ENCODE peak calls at places on chromosomes 5 and 9, in seven cellular contexts. A is fibroblast of mammary gland; W is fibroblast of lung; Q is stimulated activated CD4-positive, alpha-beta T cell treated with anti-CD3 and anti-CD28 coated beads, Interleukin-12 subunit alpha, Interleukin-12 subunit beta, amount 100 ng/mL, for 48 hours; L is nucleus accumbens; C is stimulated activated CD8-positive, alpha-beta memory T cell treated with anti-CD3 and anti-CD28 coated beads, Interleukin-2, amount 100 ng/mL, for 48 hours; G is cardiac muscle cell. Z is an unnamed sample.

GRCh38 chr9:81649475-81649874 is 39.9 kb downstream of the TLE1 start:
- DNase-seq in C (no peak), A (no peak), L (no peak), Q (no peak), G (no peak), W (no peak), Z (no peak)

GRCh38 chr9:134622896-134623407 is 18.7 kb upstream of the COL5A1 start:
- DNase-seq in C (no peak), W (no peak), Q (no peak), G (no peak), L (no peak), A (no peak), Z (no peak)

GRCh38 chr5:110588241-110588962 is 138.1 kb downstream of the TMEM232 start:
- DNase-seq in Q (no peak), G (no peak), A (peak), C (no peak), W (no peak), L (no peak), Z (no peak)

GRCh38 chr5:142156839-142157463 is 48.4 kb downstream of the NDFIP1 start:
- DNase-seq in G (peak), Q (no peak), L (no peak), A (no peak), C (no peak), W (no peak), Z (no peak)

GRCh38 chr5:92944903-92945629 is 636.0 kb downstream of the NR2F1-AS1 start:
- DNase-seq in C (no peak), G (peak), Q (no peak), A (peak), W (peak), L (no peak), Z (no peak)

GRCh38 chr5:141674747-141675146 is 7.3 kb downstream of the ARAP3 start:
- DNase-seq in W (no peak), L (no peak), C (no peak), Q (no peak), G (no peak), A (no peak), Z (peak)

GRCh38 chr9:16202221-16202620 is 649.4 kb downstream of the CCDC171 start:
- DNase-seq in C (no peak), L (no peak), A (no peak), G (no peak), W (peak), Q (no peak), Z (no peak)

GRCh38 chr5:59709346-59709821 is 184.1 kb downstream of the PDE4D start:
- DNase-seq in Q (no peak), W (peak), C (no peak), G (no peak), L (no peak), A (no peak), Z (peak)

GRCh38 chr9:136177224-136177623 is 27.7 kb downstream of the LHX3 start:
- DNase-seq in G (no peak), L (no peak), C (no peak), Q (no peak), A (no peak), W (no peak), Z (no peak)

GRCh38 chr9:129253820-129254381 is 75.8 kb upstream of the IER5L start:
- DNase-seq in G (peak), C (no peak), L (peak), Q (no peak), W (peak), A (peak), Z (no peak)